ENCODE peak calls at places on chromosomes 1 and 21, in four cellular contexts. G is SK-N-SH, W is K562, X is HepG2. N is an unnamed sample.

GRCh38 chr1:247007511-247008405 is at the start of gene ZNF695:
- DNase-seq in G (peak; percentile 98), W (peak; percentile 97), X (peak; percentile 97), N (peak; percentile 98)

GRCh38 chr1:184296466-184297243 is 90.2 kb upstream of the C1orf21 start:
- DNase-seq in G (no peak), W (no peak), X (no peak), N (no peak)

GRCh38 chr1:1058088-1058905 is 15.8 kb downstream of the RNF223 start:
- DNase-seq in G (no peak), W (peak; percentile 51), X (peak; percentile 82), N (no peak)

GRCh38 chr1:158019177-158019868 is 25.9 kb downstream of the KIRREL1 start:
- DNase-seq in G (no peak), W (no peak), X (peak; percentile 42), N (peak; percentile 64)

GRCh38 chr21:44614161-44614631 is 2.3 kb downstream of the KRTAP10-8 start:
- DNase-seq in G (no peak), W (no peak), X (no peak), N (no peak)

GRCh38 chr1:161092621-161093028 is 3.3 kb upstream of the NECTIN4 start:
- DNase-seq in G (peak; percentile 11), W (no peak), X (no peak), N (no peak)

GRCh38 chr1:42128499-42128898 is 24.7 kb upstream of the GUCA2B start:
- DNase-seq in G (no peak), W (no peak), X (no peak), N (no peak)

GRCh38 chr21:44926364-44927101 is 5.8 kb upstream of the ITGB2 start:
- DNase-seq in G (no peak), W (no peak), X (no peak), N (no peak)

GRCh38 chr1:221832151-221832550 is 90.3 kb upstream of the DUSP10 start:
- DNase-seq in G (no peak), W (no peak), X (no peak), N (no peak)

GRCh38 chr1:97364086-97364485 is 556.7 kb downstream of the DPYD start:
- DNase-seq in G (no peak), W (no peak), X (no peak), N (no peak)

GRCh38 chr1:16286122-16286521 is 49.1 kb upstream of the CPLANE2 start:
- DNase-seq in G (no peak), W (no peak), X (no peak), N (no peak)

GRCh38 chr1:214174508-214175199 is 106.3 kb upstream of the SMYD2 start:
- DNase-seq in G (no peak), W (no peak), X (no peak), N (no peak)

GRCh38 chr1:151175036-151175741 is 592 bp downstream of the TMOD4 start:
- DNase-seq in G (no peak), W (no peak), X (no peak), N (no peak)

GRCh38 chr1:222288056-222288455 is 259.8 kb downstream of the HHIPL2 start:
- DNase-seq in G (no peak), W (no peak), X (no peak), N (no peak)

GRCh38 chr1:61084560-61084991 is 2.2 kb downstream of the NFIA start:
- DNase-seq in G (no peak), W (no peak), X (no peak), N (no peak)

GRCh38 chr1:247332901-247333361 is 1.3 kb upstream of the ZNF496 start:
- DNase-seq in G (no peak), W (peak; percentile 48), X (no peak), N (no peak)

GRCh38 chr1:6235302-6235680 is 473 bp downstream of the ICMT start:
- DNase-seq in G (no peak), W (no peak), X (no peak), N (no peak)

GRCh38 chr1:162633327-162633762 is 1.1 kb downstream of the DDR2 start:
- DNase-seq in G (no peak), W (no peak), X (no peak), N (no peak)

GRCh38 chr1:201362906-201363305 is 14.6 kb downstream of the TNNT2 start:
- DNase-seq in G (no peak), W (no peak), X (no peak), N (no peak)

GRCh38 chr1:169161512-169162194 is 55.2 kb downstream of the ATP1B1 start:
- DNase-seq in G (no peak), W (no peak), X (peak; percentile 27), N (no peak)

GRCh38 chr21:44713130-44713529 is 1.8 kb upstream of the TSPEAR start:
- DNase-seq in G (peak; percentile 4), W (no peak), X (no peak), N (no peak)

GRCh38 chr1:62198781-62199125 is 4.1 kb downstream of the L1TD1 start:
- DNase-seq in G (no peak), W (no peak), X (peak; percentile 80), N (no peak)

GRCh38 chr1:62196091-62196690 is 1.5 kb downstream of the L1TD1 start:
- DNase-seq in G (peak; percentile 18), W (no peak), X (no peak), N (no peak)

GRCh38 chr1:62198069-62198780 is 3.6 kb downstream of the L1TD1 start:
- DNase-seq in G (no peak), W (no peak), X (no peak), N (peak; percentile 68)

DNA sequence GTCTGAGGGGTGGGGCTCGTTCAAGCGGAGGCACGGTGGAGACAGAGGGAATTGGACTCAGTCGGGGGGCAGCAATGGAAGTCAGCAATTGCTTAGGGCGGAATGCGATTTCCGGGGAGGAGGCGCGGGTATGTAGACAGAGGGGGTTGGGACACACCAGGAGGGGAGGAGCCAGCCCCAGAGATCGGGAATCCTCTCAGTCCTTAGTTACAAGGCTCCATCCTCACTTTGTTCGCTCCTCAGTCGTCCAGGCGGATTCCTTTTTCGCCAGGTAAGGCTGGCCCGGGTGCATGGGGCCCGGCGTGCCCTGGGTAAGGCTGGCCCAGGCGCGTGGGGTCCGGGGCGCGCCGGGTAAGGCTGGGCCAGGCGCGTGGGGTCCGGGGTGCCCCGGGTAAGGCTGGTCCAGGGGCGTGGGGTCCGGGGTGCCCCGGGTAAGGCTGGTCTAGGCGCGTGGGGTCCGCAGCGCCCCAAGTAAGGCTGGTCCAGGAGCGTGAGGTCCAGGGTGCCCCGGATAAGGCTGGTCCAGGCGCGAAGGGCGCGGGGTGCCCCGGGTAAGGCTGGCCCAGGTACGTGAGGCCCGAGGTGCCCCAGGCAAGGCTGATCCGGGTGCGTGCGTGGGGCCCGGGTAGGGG is at the start of gene L1TD1:
- DNase-seq in G (peak; percentile 25), W (no peak), X (no peak), N (peak; percentile 94)
- TF ChIP-seq FOXJ3 in G (no peak), W (no peak), X (no peak), N (no peak)

DNA sequence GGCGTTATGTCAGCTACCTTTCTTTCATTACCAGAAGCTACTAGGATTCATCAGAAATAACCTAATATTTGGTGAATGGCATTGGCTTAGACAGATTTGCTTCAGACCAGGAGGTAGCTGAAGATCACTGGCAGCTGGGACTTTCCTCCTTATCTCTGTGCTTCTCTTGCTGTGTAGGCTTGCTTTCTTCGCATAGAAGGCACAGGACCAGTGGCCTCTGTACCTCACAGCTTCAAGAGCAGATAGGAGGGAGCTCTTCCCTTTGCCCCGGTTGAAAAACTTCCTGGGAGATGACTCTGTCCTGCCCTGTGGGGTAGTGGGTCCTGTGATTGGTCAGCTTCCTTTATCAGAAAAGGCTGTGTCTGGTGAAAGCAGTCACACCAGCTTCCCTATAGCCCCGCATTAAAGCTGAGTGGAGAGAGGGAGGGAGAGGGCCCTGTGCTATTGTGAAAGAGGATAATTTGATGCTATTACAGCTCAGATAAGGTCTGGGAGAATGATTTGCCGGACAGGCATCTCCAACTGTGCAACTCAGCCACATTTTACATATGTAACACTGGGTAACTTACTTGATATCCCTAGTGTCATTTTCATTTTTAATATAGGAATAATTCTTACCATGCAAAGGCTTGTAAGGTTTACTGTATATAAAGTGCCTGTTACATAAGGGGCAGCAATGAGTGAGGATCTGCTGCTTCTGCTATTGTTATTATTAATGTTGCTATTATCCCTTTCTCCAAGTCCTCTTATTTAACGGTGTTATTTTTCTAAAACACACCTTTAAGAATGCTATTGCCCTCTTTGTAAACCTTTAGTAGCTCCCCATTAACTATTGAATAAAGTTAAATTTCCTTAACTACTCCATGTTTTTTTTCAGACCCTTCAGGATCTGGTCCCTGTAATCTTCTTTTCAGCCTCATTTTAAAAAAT is 31.6 kb downstream of the OSBPL9 start:
- DNase-seq in G (peak; percentile 76), W (peak; percentile 71), X (peak; percentile 66), N (no peak)
- TF ChIP-seq MAX in G (no peak), W (no peak), X (no peak), N (no peak)

GRCh38 chr1:235068155-235069121 is 60.2 kb downstream of the TOMM20 start:
- DNase-seq in G (no peak), W (no peak), X (peak; percentile 86), N (no peak)
- TF ChIP-seq FOXJ3 in G (no peak), W (no peak), X (peak; percentile 88), N (no peak)

GRCh38 chr1:209820986-209821385 is 6.8 kb upstream of the UTP25 start:
- DNase-seq in G (no peak), W (no peak), X (no peak), N (no peak)

GRCh38 chr1:209825591-209826433 is 2.0 kb upstream of the UTP25 start:
- DNase-seq in G (no peak), W (no peak), X (no peak), N (no peak)

GRCh38 chr1:209827384-209828261 is at the start of gene UTP25:
- DNase-seq in G (peak; percentile 80), W (peak; percentile 91), X (peak; percentile 91), N (peak; percentile 92)

GRCh38 chr1:209822706-209823105 is 5.1 kb upstream of the UTP25 start:
- DNase-seq in G (no peak), W (no peak), X (no peak), N (no peak)

GRCh38 chr1:209823143-209824041 is 4.4 kb upstream of the UTP25 start:
- DNase-seq in G (peak; percentile 47), W (peak; percentile 68), X (peak; percentile 38), N (no peak)
- TF ChIP-seq MAX in G (peak; percentile 56), W (no peak), X (no peak), N (no peak)

GRCh38 chr1:56375184-56375837 is 204.1 kb downstream of the PLPP3 start:
- DNase-seq in G (no peak), W (no peak), X (no peak), N (no peak)
- TF ChIP-seq FOXJ3 in G (no peak), W (no peak), X (no peak), N (no peak)

N was measured in WTC11.